ENCODE peak calls at places on chromosomes 13 and 19, in four cellular contexts. T is LNCaP clone FGC, Y is Caco-2, D is RWPE1. C is an unnamed sample.

GRCh38 chr13:51734786-51735185 is 69.2 kb downstream of the DHRS12 start:
- DNase-seq in T (no peak), Y (no peak), D (no peak), C (no peak)

GRCh38 chr19:28213476-28214082 is 999.4 kb downstream of the UQCRFS1 start:
- DNase-seq in T (no peak), Y (peak; percentile 22), D (no peak), C (no peak)

GRCh38 chr19:52398091-52398461 is 427 bp downstream of the ZNF528 start:
- DNase-seq in T (no peak), Y (no peak), D (peak; percentile 6), C (no peak)

GRCh38 chr13:100987993-100988392 is 313.4 kb upstream of the TMTC4 start:
- DNase-seq in T (no peak), Y (peak; percentile 12), D (no peak), C (peak; percentile 49)

GRCh38 chr13:98041081-98041820 is 87.8 kb downstream of the IPO5 start:
- DNase-seq in T (no peak), Y (no peak), D (no peak), C (no peak)

GRCh38 chr13:46176756-46177155 is 5.2 kb downstream of the LCP1 start:
- DNase-seq in T (no peak), Y (no peak), D (no peak), C (no peak)

GRCh38 chr13:23750383-23751121 is 138.6 kb downstream of the MIPEP start:
- DNase-seq in T (no peak), Y (no peak), D (no peak), C (peak; percentile 21)

GRCh38 chr13:31053896-31054295 is 107.8 kb downstream of the HSPH1 start:
- DNase-seq in T (no peak), Y (no peak), D (no peak), C (no peak)

GRCh38 chr19:6138066-6138465 is 2.6 kb downstream of the ACSBG2 start:
- DNase-seq in T (no peak), Y (no peak), D (no peak), C (no peak)

GRCh38 chr19:46221981-46222610 is 7.4 kb upstream of the IGFL1 start:
- DNase-seq in T (no peak), Y (peak; percentile 48), D (peak; percentile 96), C (peak; percentile 98)

GRCh38 chr13:64471916-64472315 is 2758.2 kb downstream of the PCDH9 start:
- DNase-seq in T (no peak), Y (no peak), D (peak; percentile 9), C (peak; percentile 43)
- TF ChIP-seq CTCF in T (peak; percentile 50), Y (peak; percentile 57), D (peak; percentile 41), C (peak; percentile 55)

GRCh38 chr13:28796938-28797257 is 23.2 kb upstream of the MTUS2 start:
- DNase-seq in T (no peak), Y (no peak), D (no peak), C (no peak)
- TF ChIP-seq CTCF in T (no peak), Y (no peak), D (peak; percentile 37), C (no peak)

GRCh38 chr19:13228561-13228960 is 78.3 kb downstream of the IER2 start:
- DNase-seq in T (no peak), Y (no peak), D (no peak), C (no peak)
- TF ChIP-seq CTCF in T (peak; percentile 29), Y (no peak), D (no peak), C (no peak)

DNA sequence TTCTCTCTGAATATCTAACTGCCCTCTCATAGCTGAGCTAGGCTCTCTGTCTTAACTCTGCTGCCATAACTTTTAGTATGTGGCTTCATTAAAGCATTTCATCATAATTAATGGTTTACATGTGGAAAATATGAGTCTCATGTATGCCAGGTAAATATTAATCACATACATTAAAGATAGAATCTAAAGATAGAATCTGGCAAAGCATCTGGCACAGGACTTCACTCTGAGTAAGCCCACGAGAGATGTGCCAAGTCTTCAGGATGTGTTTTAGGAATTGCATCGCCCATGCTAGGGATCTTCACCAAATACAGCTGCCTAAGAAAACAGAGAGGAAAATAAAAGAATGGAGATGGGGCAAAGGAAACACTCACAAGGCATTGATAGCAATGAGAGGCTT is 285.8 kb downstream of the DIAPH3 start:
- DNase-seq in T (peak; percentile 26), Y (no peak), D (no peak), C (peak; percentile 45)
- TF ChIP-seq CTCF in T (no peak), Y (no peak), D (no peak), C (no peak)

DNA sequence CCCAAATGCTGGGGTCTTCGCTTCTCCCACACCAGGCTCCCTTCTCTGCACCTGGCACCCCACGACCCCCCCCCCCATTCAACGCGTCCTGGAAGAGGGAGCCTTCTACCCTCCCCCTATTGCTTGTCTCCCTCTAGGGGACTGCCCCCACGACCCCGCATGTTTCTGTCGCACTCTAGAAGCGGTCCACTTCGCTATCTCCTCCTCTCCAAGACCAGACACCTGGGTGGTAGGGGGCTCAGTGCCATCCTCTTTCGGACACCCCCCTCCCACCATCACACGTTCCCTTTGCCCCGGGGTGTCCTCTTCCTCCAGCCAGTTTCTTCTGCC is 1.5 kb downstream of the TGFB1 start:
- DNase-seq in T (no peak), Y (no peak), D (no peak), C (no peak)
- TF ChIP-seq CTCF in T (no peak), Y (no peak), D (no peak), C (no peak)

GRCh38 chr19:10660346-10660745 is 6.2 kb downstream of the ILF3 start:
- DNase-seq in T (no peak), Y (no peak), D (no peak), C (peak; percentile 20)

GRCh38 chr19:10667867-10668266 is 13.7 kb downstream of the ILF3 start:
- DNase-seq in T (no peak), Y (no peak), D (no peak), C (no peak)

GRCh38 chr19:10662384-10663251 is 8.5 kb downstream of the ILF3 start:
- DNase-seq in T (no peak), Y (no peak), D (no peak), C (no peak)

DNA sequence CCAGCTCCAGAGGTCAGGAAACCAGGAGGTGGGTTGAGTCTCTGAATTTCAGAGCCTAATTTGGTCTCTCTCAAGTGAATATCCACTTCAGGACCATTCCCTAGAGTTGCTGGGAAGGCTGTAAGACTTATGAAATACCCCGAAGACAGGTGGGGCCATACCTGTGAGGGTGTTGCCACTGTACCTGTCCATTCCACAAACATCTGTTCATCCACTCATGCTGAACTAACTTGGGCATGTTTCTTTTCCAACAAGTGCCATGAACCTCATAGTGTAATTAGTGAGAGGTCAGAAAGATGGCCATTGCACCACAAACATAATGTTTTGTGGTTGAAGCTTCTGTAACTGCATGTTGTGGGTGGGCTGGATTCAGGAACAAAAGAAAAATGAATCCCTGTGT is 7.8 kb downstream of the ILF3 start:
- DNase-seq in T (no peak), Y (no peak), D (no peak), C (no peak)
- TF ChIP-seq CTCF in T (no peak), Y (no peak), D (no peak), C (no peak)